ENCODE peak calls at places on chromosomes 16 and 17, in four cellular contexts. One of them, this sample, is unnamed.

GRCh38 chr17:30597776-30598288 is 120.6 kb downstream of the GOSR1 start:
- DNase-seq in left ventricle myocardium inferior: no peak
- DNase-seq in Caco-2: no peak
- DNase-seq in heart left ventricle: no peak
- DNase-seq in this sample: no peak

GRCh38 chr17:77432791-77433190 is 292.0 kb downstream of the SEC14L1 start:
- DNase-seq in heart left ventricle: no peak
- DNase-seq in Caco-2: no peak
- DNase-seq in left ventricle myocardium inferior: no peak
- DNase-seq in this sample: no peak

GRCh38 chr17:48505788-48506187 is 25.0 kb downstream of the HOXB1 start:
- DNase-seq in Caco-2: peak; percentile 53
- DNase-seq in left ventricle myocardium inferior: no peak
- DNase-seq in heart left ventricle: no peak
- DNase-seq in this sample: no peak

GRCh38 chr16:86826931-86827330 is 248.6 kb downstream of the FOXL1 start:
- DNase-seq in Caco-2: no peak
- DNase-seq in heart left ventricle: no peak
- DNase-seq in left ventricle myocardium inferior: no peak
- DNase-seq in this sample: no peak

GRCh38 chr17:66542967-66543525 is 240.6 kb downstream of the PRKCA start:
- DNase-seq in Caco-2: no peak
- DNase-seq in left ventricle myocardium inferior: no peak
- DNase-seq in heart left ventricle: no peak
- DNase-seq in this sample: no peak

GRCh38 chr17:61786088-61786487 is 77.2 kb downstream of the BRIP1 start:
- DNase-seq in heart left ventricle: no peak
- DNase-seq in Caco-2: no peak
- DNase-seq in left ventricle myocardium inferior: no peak
- DNase-seq in this sample: no peak

GRCh38 chr17:81392909-81393654 is 2.2 kb upstream of the BAHCC1 start:
- DNase-seq in left ventricle myocardium inferior: peak; percentile 48
- DNase-seq in Caco-2: peak; percentile 49
- DNase-seq in heart left ventricle: no peak
- DNase-seq in this sample: peak; percentile 77

GRCh38 chr17:40695874-40696472 is 7.6 kb downstream of the KRT24 start:
- DNase-seq in heart left ventricle: no peak
- DNase-seq in Caco-2: no peak
- DNase-seq in left ventricle myocardium inferior: no peak
- DNase-seq in this sample: no peak

GRCh38 chr17:6910987-6911603 is 79.6 kb upstream of the TEKT1 start:
- DNase-seq in heart left ventricle: no peak
- DNase-seq in Caco-2: peak; percentile 1
- DNase-seq in left ventricle myocardium inferior: no peak
- DNase-seq in this sample: no peak

GRCh38 chr17:29581583-29582253 is 7.7 kb downstream of the GIT1 start:
- DNase-seq in left ventricle myocardium inferior: peak; percentile 14
- DNase-seq in heart left ventricle: peak; percentile 51
- DNase-seq in Caco-2: no peak
- DNase-seq in this sample: no peak

GRCh38 chr17:81923302-81924260 is 4.0 kb downstream of the MAFG start:
- DNase-seq in heart left ventricle: peak; percentile 86
- DNase-seq in left ventricle myocardium inferior: peak; percentile 75
- DNase-seq in Caco-2: no peak
- DNase-seq in this sample: peak; percentile 89

GRCh38 chr16:22270525-22270924 is 26.7 kb upstream of the POLR3E start:
- DNase-seq in heart left ventricle: no peak
- DNase-seq in Caco-2: no peak
- DNase-seq in left ventricle myocardium inferior: no peak
- DNase-seq in this sample: peak; percentile 4

GRCh38 chr17:12053552-12053951 is 32.9 kb downstream of the MAP2K4 start:
- DNase-seq in Caco-2: no peak
- DNase-seq in left ventricle myocardium inferior: no peak
- DNase-seq in heart left ventricle: no peak
- DNase-seq in this sample: no peak

GRCh38 chr16:49600976-49601375 is 227.4 kb downstream of the C16orf78 start:
- DNase-seq in left ventricle myocardium inferior: no peak
- DNase-seq in Caco-2: no peak
- DNase-seq in heart left ventricle: no peak
- DNase-seq in this sample: no peak

GRCh38 chr17:79776378-79777165 is 1.4 kb upstream of the CBX2 start:
- DNase-seq in left ventricle myocardium inferior: no peak
- DNase-seq in heart left ventricle: no peak
- DNase-seq in Caco-2: no peak
- DNase-seq in this sample: no peak

GRCh38 chr16:47577029-47577428 is 115.9 kb downstream of the PHKB start:
- DNase-seq in Caco-2: no peak
- DNase-seq in heart left ventricle: no peak
- DNase-seq in left ventricle myocardium inferior: no peak
- DNase-seq in this sample: no peak

GRCh38 chr17:5583426-5584382 is 605 bp downstream of the NLRP1 start:
- DNase-seq in Caco-2: no peak
- DNase-seq in heart left ventricle: peak; percentile 70
- DNase-seq in left ventricle myocardium inferior: peak; percentile 33
- DNase-seq in this sample: peak; percentile 29

GRCh38 chr17:9488556-9488955 is 87.1 kb downstream of the STX8 start:
- DNase-seq in left ventricle myocardium inferior: no peak
- DNase-seq in heart left ventricle: no peak
- DNase-seq in Caco-2: no peak
- DNase-seq in this sample: no peak

GRCh38 chr17:74213897-74214386 is 571 bp downstream of the TTYH2 start:
- DNase-seq in heart left ventricle: no peak
- DNase-seq in Caco-2: no peak
- DNase-seq in left ventricle myocardium inferior: peak; percentile 44
- DNase-seq in this sample: peak; percentile 72

GRCh38 chr16:16121185-16121727 is 102.0 kb downstream of the ABCC6 start:
- DNase-seq in Caco-2: no peak
- DNase-seq in heart left ventricle: no peak
- DNase-seq in left ventricle myocardium inferior: no peak
- DNase-seq in this sample: no peak

GRCh38 chr16:70744366-70744765 is 56.6 kb downstream of the VAC14 start:
- DNase-seq in heart left ventricle: no peak
- DNase-seq in Caco-2: no peak
- DNase-seq in left ventricle myocardium inferior: no peak
- DNase-seq in this sample: no peak

GRCh38 chr17:77528516-77529327 is 388.0 kb downstream of the SEC14L1 start:
- DNase-seq in heart left ventricle: no peak
- DNase-seq in left ventricle myocardium inferior: peak; percentile 25
- DNase-seq in Caco-2: peak; percentile 48
- DNase-seq in this sample: peak; percentile 46

GRCh38 chr16:77732241-77732946 is 10.1 kb downstream of the NUDT7 start:
- DNase-seq in left ventricle myocardium inferior: no peak
- DNase-seq in Caco-2: no peak
- DNase-seq in heart left ventricle: no peak
- DNase-seq in this sample: no peak

GRCh38 chr17:65848751-65849150 is 287.3 kb upstream of the AXIN2 start:
- DNase-seq in heart left ventricle: no peak
- DNase-seq in left ventricle myocardium inferior: no peak
- DNase-seq in Caco-2: no peak
- DNase-seq in this sample: no peak

GRCh38 chr17:72850410-72850809 is 242.1 kb downstream of the SLC39A11 start:
- DNase-seq in Caco-2: no peak
- DNase-seq in heart left ventricle: no peak
- DNase-seq in left ventricle myocardium inferior: no peak
- DNase-seq in this sample: no peak

GRCh38 chr17:74749262-74750038 is 1.0 kb downstream of the NHERF1 start:
- DNase-seq in left ventricle myocardium inferior: no peak
- DNase-seq in heart left ventricle: no peak
- DNase-seq in Caco-2: peak; percentile 57
- DNase-seq in this sample: peak; percentile 46

GRCh38 chr17:4834621-4835020 is 1.5 kb downstream of the MINK1 start:
- DNase-seq in heart left ventricle: no peak
- DNase-seq in left ventricle myocardium inferior: no peak
- DNase-seq in Caco-2: no peak
- DNase-seq in this sample: no peak

GRCh38 chr17:3965123-3965800 is 1.0 kb upstream of the ATP2A3 start:
- DNase-seq in left ventricle myocardium inferior: peak; percentile 59
- DNase-seq in Caco-2: peak; percentile 59
- DNase-seq in heart left ventricle: peak; percentile 82
- DNase-seq in this sample: no peak

GRCh38 chr17:21199856-21200255 is 14.1 kb downstream of the TMEM11 start:
- DNase-seq in Caco-2: no peak
- DNase-seq in heart left ventricle: no peak
- DNase-seq in left ventricle myocardium inferior: no peak
- DNase-seq in this sample: no peak
- H3K4me1 ChIP-seq in Caco-2: no peaks in the 10 kb centered on the region
- H3K4me1 ChIP-seq in heart left ventricle: peaks cover 20% of the 10 kb centered on the region
- H3K4me1 ChIP-seq in left ventricle myocardium inferior: peaks cover 70% of the 10 kb centered on the region
- H3K4me1 ChIP-seq in this sample: peaks cover 76% of the 10 kb centered on the region

GRCh38 chr17:34776454-34776853 is 184.8 kb downstream of the CCT6B start:
- DNase-seq in heart left ventricle: no peak
- DNase-seq in Caco-2: no peak
- DNase-seq in left ventricle myocardium inferior: no peak
- DNase-seq in this sample: no peak
- TF ChIP-seq CTCF in heart left ventricle: no peak
- TF ChIP-seq CTCF in Caco-2: no peak
- TF ChIP-seq CTCF in left ventricle myocardium inferior: no peak
- TF ChIP-seq CTCF in this sample: no peak

GRCh38 chr17:83173997-83174858 is 94.8 kb downstream of the METRNL start:
- DNase-seq in Caco-2: peak; percentile 88
- DNase-seq in left ventricle myocardium inferior: no peak
- DNase-seq in heart left ventricle: peak; percentile 40
- DNase-seq in this sample: peak; percentile 59
- H3K9me3 ChIP-seq in Caco-2: peaks cover 3% of the 10 kb centered on the region
- H3K9me3 ChIP-seq in left ventricle myocardium inferior: no peaks in the 10 kb centered on the region
- H3K9me3 ChIP-seq in heart left ventricle: no peaks in the 10 kb centered on the region
- H3K9me3 ChIP-seq in this sample: no peaks in the 10 kb centered on the region

GRCh38 chr17:38871247-38871991 is 1.6 kb downstream of the LASP1 start:
- DNase-seq in Caco-2: peak; percentile 87
- DNase-seq in heart left ventricle: no peak
- DNase-seq in left ventricle myocardium inferior: peak; percentile 50
- DNase-seq in this sample: peak; percentile 70
- H3K4me1 ChIP-seq in Caco-2: peaks cover 47% of the 10 kb centered on the region
- H3K4me1 ChIP-seq in heart left ventricle: peaks cover 26% of the 10 kb centered on the region
- H3K4me1 ChIP-seq in left ventricle myocardium inferior: peaks cover 80% of the 10 kb centered on the region
- H3K4me1 ChIP-seq in this sample: peaks cover 35% of the 10 kb centered on the region

DNA sequence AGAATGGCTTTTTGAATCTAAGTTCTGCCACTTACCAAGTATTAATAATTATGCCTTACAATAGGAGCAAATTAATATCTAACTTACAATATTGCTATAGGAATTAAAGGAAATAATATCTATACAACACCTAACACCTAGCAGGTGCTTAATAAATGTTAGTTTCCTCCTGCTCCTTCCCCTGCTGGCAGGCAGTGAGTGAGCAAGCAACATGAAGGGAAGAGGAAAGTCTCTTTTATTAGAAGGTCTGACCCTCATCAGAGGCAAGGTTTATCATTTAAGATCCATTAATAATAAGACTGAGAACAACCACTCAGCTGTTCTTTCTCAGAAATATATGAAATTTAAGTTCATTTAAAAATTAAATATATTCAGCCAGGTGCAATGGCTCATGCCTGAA is 6.7 kb upstream of the DYNC1LI2 start:
- DNase-seq in left ventricle myocardium inferior: no peak
- DNase-seq in Caco-2: no peak
- DNase-seq in heart left ventricle: no peak
- DNase-seq in this sample: no peak
- TF ChIP-seq CTCF in left ventricle myocardium inferior: no peak
- TF ChIP-seq CTCF in Caco-2: peak; percentile 23
- TF ChIP-seq CTCF in heart left ventricle: no peak
- TF ChIP-seq CTCF in this sample: no peak

GRCh38 chr16:34743115-34743514 is 1283.7 kb downstream of the TP53TG3F start:
- DNase-seq in heart left ventricle: no peak
- DNase-seq in Caco-2: no peak
- DNase-seq in left ventricle myocardium inferior: no peak
- DNase-seq in this sample: no peak
- H3K9me3 ChIP-seq in heart left ventricle: peaks cover 22% of the 10 kb centered on the region
- H3K9me3 ChIP-seq in Caco-2: no peaks in the 10 kb centered on the region
- H3K9me3 ChIP-seq in left ventricle myocardium inferior: peaks cover 79% of the 10 kb centered on the region
- H3K9me3 ChIP-seq in this sample: peaks cover 52% of the 10 kb centered on the region

GRCh38 chr17:57926723-57927047 is 28.5 kb downstream of the CUEDC1 start:
- DNase-seq in Caco-2: no peak
- DNase-seq in left ventricle myocardium inferior: no peak
- DNase-seq in heart left ventricle: no peak
- DNase-seq in this sample: peak; percentile 12
- H3K4me1 ChIP-seq in Caco-2: peaks cover 14% of the 10 kb centered on the region
- H3K4me1 ChIP-seq in left ventricle myocardium inferior: peaks cover 96% of the 10 kb centered on the region
- H3K4me1 ChIP-seq in heart left ventricle: peaks cover 47% of the 10 kb centered on the region
- H3K4me1 ChIP-seq in this sample: peaks cover 79% of the 10 kb centered on the region

GRCh38 chr17:15782809-15783208 is 50.7 kb downstream of the TBC1D26 start:
- DNase-seq in Caco-2: no peak
- DNase-seq in heart left ventricle: peak; percentile 83
- DNase-seq in left ventricle myocardium inferior: peak; percentile 70
- DNase-seq in this sample: peak; percentile 66
- TF ChIP-seq CTCF in Caco-2: no peak
- TF ChIP-seq CTCF in heart left ventricle: no peak
- TF ChIP-seq CTCF in left ventricle myocardium inferior: peak; percentile 13
- TF ChIP-seq CTCF in this sample: no peak

GRCh38 chr17:35493040-35493439 is 44.4 kb downstream of the SLFN12L start:
- DNase-seq in Caco-2: no peak
- DNase-seq in left ventricle myocardium inferior: no peak
- DNase-seq in heart left ventricle: no peak
- DNase-seq in this sample: no peak

GRCh38 chr17:35486920-35487727 is 38.6 kb upstream of the SLFN13 start:
- DNase-seq in heart left ventricle: peak; percentile 75
- DNase-seq in left ventricle myocardium inferior: peak; percentile 41
- DNase-seq in Caco-2: no peak
- DNase-seq in this sample: peak; percentile 55

GRCh38 chr17:35491417-35491816 is 42.9 kb upstream of the SLFN13 start:
- DNase-seq in Caco-2: no peak
- DNase-seq in heart left ventricle: no peak
- DNase-seq in left ventricle myocardium inferior: no peak
- DNase-seq in this sample: no peak

DNA sequence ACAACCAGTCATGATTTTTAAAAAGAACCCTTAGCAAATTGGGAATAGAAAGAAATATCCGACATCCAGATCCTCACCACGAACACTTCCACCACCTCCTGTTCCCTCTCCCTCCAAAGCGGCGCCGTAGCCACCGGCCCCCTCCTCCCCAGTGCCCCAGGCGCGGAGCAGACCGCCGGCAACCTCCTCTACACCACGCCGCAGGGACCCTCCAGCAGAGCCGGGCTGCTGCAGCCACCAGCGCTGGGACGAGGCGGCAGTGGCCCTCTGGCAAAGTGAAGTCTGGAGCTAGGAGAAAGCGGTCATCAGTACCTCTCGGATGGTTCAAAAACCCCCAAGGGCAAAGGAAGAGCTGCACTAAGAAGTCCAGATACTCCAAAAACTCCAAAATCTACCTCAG is 41.4 kb upstream of the SLFN13 start:
- DNase-seq in left ventricle myocardium inferior: no peak
- DNase-seq in heart left ventricle: no peak
- DNase-seq in Caco-2: no peak
- DNase-seq in this sample: no peak
- H3K9me3 ChIP-seq in left ventricle myocardium inferior: no peaks in the 10 kb centered on the region
- H3K9me3 ChIP-seq in heart left ventricle: no peaks in the 10 kb centered on the region
- H3K9me3 ChIP-seq in Caco-2: no peaks in the 10 kb centered on the region
- H3K9me3 ChIP-seq in this sample: no peaks in the 10 kb centered on the region

This sample was measured in psoas muscle.